ENCODE peak calls at places on chromosomes 16 and 17, in six cellular contexts. One of them, this sample, is unnamed. For H3K9me3, the result is how much of the 10 kb centered on the place peaks cover.

GRCh38 chr16:86984286-86984685 is 332.9 kb downstream of the C16orf95 start:
- DNase-seq in WERI-Rb-1: no peak
- DNase-seq in uterus: no peak
- DNase-seq in colonic mucosa: no peak
- DNase-seq in stomach: no peak
- DNase-seq in upper lobe of right lung: no peak
- DNase-seq in this sample: no peak

GRCh38 chr16:89446136-89446974 is 44.0 kb downstream of the ANKRD11 start:
- DNase-seq in uterus: no peak
- DNase-seq in colonic mucosa: no peak
- DNase-seq in stomach: no peak
- DNase-seq in upper lobe of right lung: peak
- DNase-seq in WERI-Rb-1: no peak
- DNase-seq in this sample: no peak

GRCh38 chr17:13491916-13492315 is 109.8 kb downstream of the HS3ST3A1 start:
- DNase-seq in stomach: no peak
- DNase-seq in uterus: no peak
- DNase-seq in WERI-Rb-1: no peak
- DNase-seq in colonic mucosa: no peak
- DNase-seq in upper lobe of right lung: no peak
- DNase-seq in this sample: no peak

GRCh38 chr16:53893731-53894435 is 189.9 kb downstream of the FTO start:
- DNase-seq in colonic mucosa: peak
- DNase-seq in uterus: peak
- DNase-seq in upper lobe of right lung: no peak
- DNase-seq in stomach: no peak
- DNase-seq in WERI-Rb-1: no peak
- DNase-seq in this sample: no peak

GRCh38 chr16:67431805-67432476 is 1.0 kb downstream of the HSD11B2 start:
- DNase-seq in WERI-Rb-1: peak
- DNase-seq in colonic mucosa: peak
- DNase-seq in uterus: no peak
- DNase-seq in upper lobe of right lung: no peak
- DNase-seq in stomach: no peak
- DNase-seq in this sample: no peak

GRCh38 chr17:39679521-39680192 is 8.2 kb downstream of the PGAP3 start:
- DNase-seq in WERI-Rb-1: peak
- DNase-seq in stomach: peak
- DNase-seq in upper lobe of right lung: no peak
- DNase-seq in uterus: no peak
- DNase-seq in colonic mucosa: no peak
- DNase-seq in this sample: no peak

GRCh38 chr16:84999200-84999599 is 12.1 kb downstream of the ZDHHC7 start:
- DNase-seq in stomach: no peak
- DNase-seq in uterus: no peak
- DNase-seq in upper lobe of right lung: no peak
- DNase-seq in colonic mucosa: no peak
- DNase-seq in WERI-Rb-1: no peak
- DNase-seq in this sample: no peak

GRCh38 chr16:50025544-50025931 is 513 bp downstream of the CNEP1R1 start:
- DNase-seq in upper lobe of right lung: no peak
- DNase-seq in WERI-Rb-1: peak
- DNase-seq in colonic mucosa: peak
- DNase-seq in uterus: no peak
- DNase-seq in stomach: no peak
- DNase-seq in this sample: peak

GRCh38 chr17:75518201-75518600 is 1.9 kb downstream of the TSEN54 start:
- DNase-seq in upper lobe of right lung: no peak
- DNase-seq in uterus: no peak
- DNase-seq in WERI-Rb-1: no peak
- DNase-seq in stomach: no peak
- DNase-seq in colonic mucosa: no peak
- DNase-seq in this sample: no peak

GRCh38 chr17:63704259-63704576 is 4.3 kb upstream of the LIMD2 start:
- DNase-seq in stomach: no peak
- DNase-seq in WERI-Rb-1: no peak
- DNase-seq in colonic mucosa: no peak
- DNase-seq in upper lobe of right lung: no peak
- DNase-seq in uterus: no peak
- DNase-seq in this sample: no peak

DNA sequence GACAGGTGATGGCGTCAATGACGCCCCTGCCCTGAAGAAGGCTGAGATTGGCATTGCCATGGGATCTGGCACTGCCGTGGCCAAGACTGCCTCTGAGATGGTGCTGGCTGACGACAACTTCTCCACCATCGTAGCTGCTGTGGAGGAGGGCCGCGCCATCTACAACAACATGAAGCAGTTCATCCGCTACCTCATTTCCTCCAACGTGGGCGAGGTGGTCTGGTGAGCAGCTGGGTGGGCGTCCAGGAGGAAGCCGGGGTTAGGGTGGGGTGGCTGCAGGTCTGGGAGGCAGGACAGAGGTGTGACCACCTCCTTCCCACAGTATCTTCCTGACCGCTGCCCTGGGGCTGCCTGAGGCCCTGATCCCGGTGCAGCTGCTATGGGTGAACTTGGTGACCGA is 23.2 kb downstream of the RABEP2 start:
- DNase-seq in upper lobe of right lung: no peak
- DNase-seq in stomach: no peak
- DNase-seq in uterus: no peak
- DNase-seq in colonic mucosa: no peak
- DNase-seq in WERI-Rb-1: no peak
- DNase-seq in this sample: no peak
- H3K9me3 ChIP-seq in upper lobe of right lung: under half
- H3K9me3 ChIP-seq in stomach: under half
- H3K9me3 ChIP-seq in uterus: under half
- H3K9me3 ChIP-seq in colonic mucosa: under half
- H3K9me3 ChIP-seq in WERI-Rb-1: under half
- H3K9me3 ChIP-seq in this sample: under half

DNA sequence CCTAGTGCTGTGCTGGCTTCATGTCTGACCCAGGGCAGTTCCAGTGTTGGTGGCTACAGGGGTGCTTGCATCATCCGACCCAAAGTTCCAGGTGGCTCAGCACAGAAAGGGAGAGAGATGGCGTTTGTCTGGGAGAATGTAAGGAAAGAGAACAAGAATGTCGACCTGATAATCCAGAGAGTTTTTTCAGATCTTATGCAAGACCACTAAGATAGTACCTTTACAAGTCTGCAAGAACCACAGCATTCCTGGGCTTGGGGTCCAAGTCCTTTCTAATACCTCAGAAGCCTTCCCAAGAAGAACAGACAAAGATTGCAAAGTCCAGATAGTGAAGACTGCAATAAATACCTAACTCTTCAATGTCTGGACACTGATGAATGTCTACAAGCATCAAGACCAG is 363.0 kb upstream of the TOM1L1 start:
- DNase-seq in stomach: no peak
- DNase-seq in colonic mucosa: no peak
- DNase-seq in WERI-Rb-1: no peak
- DNase-seq in uterus: no peak
- DNase-seq in upper lobe of right lung: no peak
- DNase-seq in this sample: no peak
- H3K9me3 ChIP-seq in stomach: under half
- H3K9me3 ChIP-seq in colonic mucosa: under half
- H3K9me3 ChIP-seq in WERI-Rb-1: under half
- H3K9me3 ChIP-seq in uterus: under half
- H3K9me3 ChIP-seq in upper lobe of right lung: under half
- H3K9me3 ChIP-seq in this sample: under half

DNA sequence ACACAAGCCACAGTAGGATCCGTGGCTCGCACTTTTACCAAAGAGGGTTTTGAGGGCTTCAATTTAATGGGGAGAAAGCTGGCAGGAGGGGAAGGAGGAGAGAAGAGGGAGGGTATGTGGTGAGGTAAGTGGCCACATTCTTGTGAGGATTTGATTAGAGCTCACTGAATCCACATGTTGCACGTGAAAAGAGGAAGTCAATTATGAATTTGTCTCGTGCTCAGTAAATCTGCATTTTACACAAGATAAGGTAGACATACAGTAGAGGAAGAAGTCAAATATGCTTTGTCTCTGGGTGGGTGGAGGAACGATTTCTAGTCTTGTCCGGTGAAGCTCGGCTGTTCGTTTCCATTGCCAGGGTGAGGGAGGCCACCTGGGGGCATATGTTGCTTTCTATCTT is 862 bp downstream of the ZNF232 start:
- DNase-seq in upper lobe of right lung: no peak
- DNase-seq in stomach: no peak
- DNase-seq in WERI-Rb-1: no peak
- DNase-seq in uterus: no peak
- DNase-seq in colonic mucosa: no peak
- DNase-seq in this sample: no peak
- H3K9me3 ChIP-seq in upper lobe of right lung: under half
- H3K9me3 ChIP-seq in stomach: under half
- H3K9me3 ChIP-seq in WERI-Rb-1: under half
- H3K9me3 ChIP-seq in uterus: under half
- H3K9me3 ChIP-seq in colonic mucosa: under half
- H3K9me3 ChIP-seq in this sample: under half

GRCh38 chr16:35557731-35558130 is 2098.3 kb downstream of the TP53TG3F start:
- DNase-seq in uterus: no peak
- DNase-seq in stomach: no peak
- DNase-seq in upper lobe of right lung: no peak
- DNase-seq in WERI-Rb-1: no peak
- DNase-seq in colonic mucosa: no peak
- DNase-seq in this sample: no peak
- H3K9me3 ChIP-seq in uterus: under half
- H3K9me3 ChIP-seq in stomach: under half
- H3K9me3 ChIP-seq in upper lobe of right lung: under half
- H3K9me3 ChIP-seq in WERI-Rb-1: under half
- H3K9me3 ChIP-seq in colonic mucosa: under half
- H3K9me3 ChIP-seq in this sample: under half

This sample was measured in T-helper 17 cell.